ENCODE peak calls at places on chromosomes 6 and 20, in ten cellular contexts. R is IMR-90, H is fibroblast of the aortic adventitia, G is choroid plexus epithelial cell, W is RWPE1, X is prostate gland, B is thyroid gland, P is GM13976, Q is cardiac fibroblast, J is AG09319. M is an unnamed sample.

GRCh38 chr6:25660512-25660911 is 8.5 kb downstream of the SCGN start:
- DNase-seq in G (peak), P (no peak), H (no peak), J (no peak), Q (peak), B (no peak), R (peak), W (peak), X (no peak), M (peak)

GRCh38 chr6:165244524-165245247 is 64.7 kb downstream of the C6orf118 start:
- DNase-seq in G (no peak), W (no peak), R (no peak), B (no peak), J (no peak), H (no peak), Q (no peak), P (no peak), X (no peak), M (no peak)

GRCh38 chr20:50415516-50416268 is 94.5 kb upstream of the PTPN1 start:
- DNase-seq in Q (peak), B (peak), G (peak), R (peak), W (peak), J (peak), H (peak), P (no peak), X (peak), M (peak)

GRCh38 chr20:62925420-62926228 is 681 bp downstream of the DIDO1 start:
- DNase-seq in G (peak), R (peak), W (no peak), P (peak), H (peak), B (peak), X (no peak), J (no peak), Q (peak), M (no peak)

GRCh38 chr6:38773338-38773737 is 58.2 kb downstream of the DNAH8 start:
- DNase-seq in H (no peak), R (no peak), Q (no peak), J (no peak), P (peak), X (no peak), G (no peak), B (no peak), W (no peak), M (no peak)

GRCh38 chr6:115728171-115728570 is 332.5 kb downstream of the FRK start:
- DNase-seq in P (no peak), J (no peak), Q (no peak), X (no peak), G (no peak), W (no peak), R (no peak), H (no peak), B (no peak), M (no peak)

GRCh38 chr20:61015602-61016001 is 236.5 kb upstream of the CDH4 start:
- DNase-seq in R (no peak), P (no peak), J (no peak), W (no peak), X (no peak), Q (no peak), B (no peak), G (no peak), H (no peak), M (no peak)

GRCh38 chr6:17984399-17984798 is 3.0 kb downstream of the KIF13A start:
- DNase-seq in R (no peak), P (no peak), X (no peak), Q (peak), J (no peak), B (no peak), W (no peak), G (no peak), H (peak), M (no peak)

GRCh38 chr6:131400054-131400781 is 172.8 kb upstream of the ARG1 start:
- DNase-seq in W (peak), J (peak), R (peak), X (no peak), Q (peak), B (no peak), P (no peak), G (peak), H (peak), M (peak)

GRCh38 chr20:62132421-62132820 is 10.1 kb downstream of the LSM14B start:
- DNase-seq in W (no peak), P (no peak), R (no peak), J (no peak), H (no peak), X (no peak), G (no peak), Q (no peak), B (no peak), M (no peak)

GRCh38 chr6:44152109-44152461 is 6.5 kb upstream of the CAPN11 start:
- DNase-seq in H (no peak), X (no peak), P (no peak), G (no peak), R (no peak), J (no peak), Q (no peak), B (no peak), W (no peak), M (no peak)
- TF ChIP-seq CTCF in H (no peak), X (no peak), P (no peak), G (no peak), R (no peak), J (no peak), Q (no peak), B (no peak), W (peak), M (no peak)

GRCh38 chr6:89237158-89237557 is 20.0 kb upstream of the GABRR1 start:
- DNase-seq in Q (no peak), G (no peak), R (no peak), B (no peak), W (no peak), P (no peak), J (no peak), H (no peak), X (no peak), M (no peak)

GRCh38 chr6:89242574-89243330 is 25.6 kb upstream of the GABRR1 start:
- DNase-seq in J (peak), X (peak), R (peak), Q (peak), G (peak), W (peak), H (peak), B (no peak), P (peak), M (peak)

GRCh38 chr6:89244237-89244985 is 27.3 kb upstream of the GABRR1 start:
- DNase-seq in B (no peak), R (no peak), G (no peak), H (no peak), W (no peak), J (no peak), X (no peak), P (no peak), Q (no peak), M (no peak)

GRCh38 chr6:89243331-89243629 is 26.1 kb upstream of the GABRR1 start:
- DNase-seq in X (no peak), G (no peak), P (no peak), R (no peak), J (no peak), Q (no peak), H (no peak), W (no peak), B (no peak), M (no peak)

DNA sequence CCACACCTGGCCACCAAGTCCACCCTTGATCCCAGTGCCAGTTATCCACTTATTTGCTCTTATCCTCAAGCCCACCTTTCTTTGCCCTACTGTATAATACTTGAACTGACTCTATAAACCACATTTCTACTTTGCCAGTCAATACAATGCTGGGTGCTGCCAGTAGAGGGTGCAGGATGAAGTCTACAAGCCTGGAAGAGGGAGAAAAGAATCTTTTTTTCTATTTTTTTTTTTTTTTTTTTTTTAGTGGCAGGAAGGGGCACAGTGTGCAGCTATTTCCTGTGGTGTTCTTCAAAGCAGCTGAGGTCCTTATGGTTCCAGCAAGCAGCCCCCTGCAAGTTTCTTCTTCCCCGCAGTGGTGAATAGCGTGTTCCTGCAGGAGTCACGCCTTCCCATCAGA is 22.2 kb upstream of the GABRR1 start:
- DNase-seq in R (no peak), G (peak), H (no peak), Q (no peak), J (no peak), X (no peak), W (no peak), B (no peak), P (peak), M (no peak)
- TF ChIP-seq CTCF in R (peak), G (peak), H (peak), Q (peak), J (peak), X (no peak), W (no peak), B (no peak), P (peak), M (peak)

DNA sequence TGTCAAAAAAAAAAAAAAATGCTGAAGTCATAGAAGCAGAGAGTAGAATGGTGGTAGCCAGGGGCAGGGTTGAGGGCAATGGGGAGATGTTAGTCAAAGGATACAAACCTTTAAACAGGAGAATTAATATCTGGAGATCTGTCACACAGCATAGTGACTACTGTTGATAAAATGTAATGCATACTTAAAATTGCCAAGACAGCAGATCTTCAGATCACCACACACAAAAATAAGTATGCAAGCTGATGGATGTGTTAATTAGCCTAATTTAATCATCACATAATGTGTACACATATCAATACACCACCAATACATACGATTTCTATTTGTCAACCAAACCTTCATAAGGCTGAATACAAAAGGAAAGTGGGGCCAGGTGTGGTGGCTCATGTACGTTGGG is 83.5 kb upstream of the PHACTR3 start:
- DNase-seq in J (no peak), H (no peak), Q (no peak), R (no peak), B (no peak), X (no peak), G (no peak), P (no peak), W (no peak), M (no peak)
- TF ChIP-seq CTCF in J (no peak), H (no peak), Q (no peak), R (no peak), B (no peak), X (no peak), G (no peak), P (no peak), W (no peak), M (no peak)

GRCh38 chr6:27312950-27313271 is 838 bp upstream of the POM121L2 start:
- DNase-seq in X (no peak), H (no peak), R (no peak), J (no peak), B (no peak), P (no peak), W (no peak), G (no peak), Q (no peak), M (no peak)
- TF ChIP-seq CTCF in X (no peak), H (no peak), R (no peak), J (no peak), B (no peak), P (no peak), W (peak), G (no peak), Q (no peak), M (peak)

M was measured in HFFc6.